ENCODE peak calls at places on chromosomes 5 and 9, in four cellular contexts. One of them, this sample, is unnamed.
A peak's percentile ranks its signal among the peaks of the same experiment; 100 is the strongest.

GRCh38 chr5:163567811-163568210 is 62.4 kb downstream of the MAT2B start:
- DNase-seq in C1 segment of cervical spinal cord: no peak
- DNase-seq in activated T-helper 1 cell treated with anti-CD3 and anti-CD28 coated beads, Interleukin-12 subunit alpha, Interleukin-12 subunit beta, Interleukin-2, Interleukin-4 antibody, amounts not matched to agents 30 ng/mL and 10 ng/mL and 1 ng/mL, durations not matched to agents 14 hours and 24 hours and 36 hours: no peak
- DNase-seq in CD4-positive, alpha-beta memory T cell: no peak
- DNase-seq in this sample: no peak

GRCh38 chr5:114176356-114176755 is 185.5 kb upstream of the KCNN2 start:
- DNase-seq in C1 segment of cervical spinal cord: no peak
- DNase-seq in activated T-helper 1 cell treated with anti-CD3 and anti-CD28 coated beads, Interleukin-12 subunit alpha, Interleukin-12 subunit beta, Interleukin-2, Interleukin-4 antibody, amounts not matched to agents 30 ng/mL and 10 ng/mL and 1 ng/mL, durations not matched to agents 14 hours and 24 hours and 36 hours: no peak
- DNase-seq in CD4-positive, alpha-beta memory T cell: no peak
- DNase-seq in this sample: no peak

GRCh38 chr5:135509995-135510394 is 25.8 kb downstream of the NEUROG1 start:
- DNase-seq in C1 segment of cervical spinal cord: no peak
- DNase-seq in activated T-helper 1 cell treated with anti-CD3 and anti-CD28 coated beads, Interleukin-12 subunit alpha, Interleukin-12 subunit beta, Interleukin-2, Interleukin-4 antibody, amounts not matched to agents 30 ng/mL and 10 ng/mL and 1 ng/mL, durations not matched to agents 14 hours and 24 hours and 36 hours: no peak
- DNase-seq in CD4-positive, alpha-beta memory T cell: no peak
- DNase-seq in this sample: no peak

GRCh38 chr9:34710023-34710422 is at the start of gene CCL21:
- DNase-seq in C1 segment of cervical spinal cord: no peak
- DNase-seq in activated T-helper 1 cell treated with anti-CD3 and anti-CD28 coated beads, Interleukin-12 subunit alpha, Interleukin-12 subunit beta, Interleukin-2, Interleukin-4 antibody, amounts not matched to agents 30 ng/mL and 10 ng/mL and 1 ng/mL, durations not matched to agents 14 hours and 24 hours and 36 hours: no peak
- DNase-seq in CD4-positive, alpha-beta memory T cell: no peak
- DNase-seq in this sample: no peak

GRCh38 chr5:132437604-132438275 is 52.8 kb downstream of the IRF1 start:
- DNase-seq in C1 segment of cervical spinal cord: no peak
- DNase-seq in activated T-helper 1 cell treated with anti-CD3 and anti-CD28 coated beads, Interleukin-12 subunit alpha, Interleukin-12 subunit beta, Interleukin-2, Interleukin-4 antibody, amounts not matched to agents 30 ng/mL and 10 ng/mL and 1 ng/mL, durations not matched to agents 14 hours and 24 hours and 36 hours: peak; percentile 47
- DNase-seq in CD4-positive, alpha-beta memory T cell: peak; percentile 49
- DNase-seq in this sample: peak; percentile 19

GRCh38 chr5:127076730-127077129 is 3.4 kb upstream of the C5orf63 start:
- DNase-seq in C1 segment of cervical spinal cord: no peak
- DNase-seq in activated T-helper 1 cell treated with anti-CD3 and anti-CD28 coated beads, Interleukin-12 subunit alpha, Interleukin-12 subunit beta, Interleukin-2, Interleukin-4 antibody, amounts not matched to agents 30 ng/mL and 10 ng/mL and 1 ng/mL, durations not matched to agents 14 hours and 24 hours and 36 hours: no peak
- DNase-seq in CD4-positive, alpha-beta memory T cell: no peak
- DNase-seq in this sample: no peak

GRCh38 chr5:102678267-102679058 is 76.6 kb upstream of the PAM start:
- DNase-seq in C1 segment of cervical spinal cord: no peak
- DNase-seq in activated T-helper 1 cell treated with anti-CD3 and anti-CD28 coated beads, Interleukin-12 subunit alpha, Interleukin-12 subunit beta, Interleukin-2, Interleukin-4 antibody, amounts not matched to agents 30 ng/mL and 10 ng/mL and 1 ng/mL, durations not matched to agents 14 hours and 24 hours and 36 hours: no peak
- DNase-seq in CD4-positive, alpha-beta memory T cell: no peak
- DNase-seq in this sample: no peak

GRCh38 chr5:55427157-55427556 is 107.6 kb downstream of the PLPP1 start:
- DNase-seq in C1 segment of cervical spinal cord: no peak
- DNase-seq in activated T-helper 1 cell treated with anti-CD3 and anti-CD28 coated beads, Interleukin-12 subunit alpha, Interleukin-12 subunit beta, Interleukin-2, Interleukin-4 antibody, amounts not matched to agents 30 ng/mL and 10 ng/mL and 1 ng/mL, durations not matched to agents 14 hours and 24 hours and 36 hours: no peak
- DNase-seq in CD4-positive, alpha-beta memory T cell: no peak
- DNase-seq in this sample: peak; percentile 8

GRCh38 chr9:136107155-136107952 is 11.3 kb downstream of the TMEM250 start:
- DNase-seq in C1 segment of cervical spinal cord: no peak
- DNase-seq in activated T-helper 1 cell treated with anti-CD3 and anti-CD28 coated beads, Interleukin-12 subunit alpha, Interleukin-12 subunit beta, Interleukin-2, Interleukin-4 antibody, amounts not matched to agents 30 ng/mL and 10 ng/mL and 1 ng/mL, durations not matched to agents 14 hours and 24 hours and 36 hours: peak; percentile 28
- DNase-seq in CD4-positive, alpha-beta memory T cell: peak; percentile 46
- DNase-seq in this sample: no peak

GRCh38 chr9:61668846-61669245 is 479.0 kb downstream of the SPATA31A7 start:
- DNase-seq in C1 segment of cervical spinal cord: no peak
- DNase-seq in activated T-helper 1 cell treated with anti-CD3 and anti-CD28 coated beads, Interleukin-12 subunit alpha, Interleukin-12 subunit beta, Interleukin-2, Interleukin-4 antibody, amounts not matched to agents 30 ng/mL and 10 ng/mL and 1 ng/mL, durations not matched to agents 14 hours and 24 hours and 36 hours: no peak
- DNase-seq in CD4-positive, alpha-beta memory T cell: no peak
- DNase-seq in this sample: no peak

GRCh38 chr9:5493597-5494511 is 16.5 kb upstream of the PDCD1LG2 start:
- DNase-seq in C1 segment of cervical spinal cord: no peak
- DNase-seq in activated T-helper 1 cell treated with anti-CD3 and anti-CD28 coated beads, Interleukin-12 subunit alpha, Interleukin-12 subunit beta, Interleukin-2, Interleukin-4 antibody, amounts not matched to agents 30 ng/mL and 10 ng/mL and 1 ng/mL, durations not matched to agents 14 hours and 24 hours and 36 hours: peak; percentile 20
- DNase-seq in CD4-positive, alpha-beta memory T cell: no peak
- DNase-seq in this sample: no peak

GRCh38 chr5:137071526-137071925 is 427.6 kb downstream of the SPOCK1 start:
- DNase-seq in C1 segment of cervical spinal cord: no peak
- DNase-seq in activated T-helper 1 cell treated with anti-CD3 and anti-CD28 coated beads, Interleukin-12 subunit alpha, Interleukin-12 subunit beta, Interleukin-2, Interleukin-4 antibody, amounts not matched to agents 30 ng/mL and 10 ng/mL and 1 ng/mL, durations not matched to agents 14 hours and 24 hours and 36 hours: no peak
- DNase-seq in CD4-positive, alpha-beta memory T cell: no peak
- DNase-seq in this sample: no peak

GRCh38 chr5:568061-568781 is 43.9 kb upstream of the CEP72 start:
- DNase-seq in C1 segment of cervical spinal cord: no peak
- DNase-seq in activated T-helper 1 cell treated with anti-CD3 and anti-CD28 coated beads, Interleukin-12 subunit alpha, Interleukin-12 subunit beta, Interleukin-2, Interleukin-4 antibody, amounts not matched to agents 30 ng/mL and 10 ng/mL and 1 ng/mL, durations not matched to agents 14 hours and 24 hours and 36 hours: no peak
- DNase-seq in CD4-positive, alpha-beta memory T cell: no peak
- DNase-seq in this sample: no peak

GRCh38 chr9:100066539-100066938 is 32.3 kb downstream of the ERP44 start:
- DNase-seq in C1 segment of cervical spinal cord: no peak
- DNase-seq in activated T-helper 1 cell treated with anti-CD3 and anti-CD28 coated beads, Interleukin-12 subunit alpha, Interleukin-12 subunit beta, Interleukin-2, Interleukin-4 antibody, amounts not matched to agents 30 ng/mL and 10 ng/mL and 1 ng/mL, durations not matched to agents 14 hours and 24 hours and 36 hours: no peak
- DNase-seq in CD4-positive, alpha-beta memory T cell: no peak
- DNase-seq in this sample: no peak

GRCh38 chr5:121968910-121969607 is 7.3 kb downstream of the SRFBP1 start:
- DNase-seq in C1 segment of cervical spinal cord: no peak
- DNase-seq in activated T-helper 1 cell treated with anti-CD3 and anti-CD28 coated beads, Interleukin-12 subunit alpha, Interleukin-12 subunit beta, Interleukin-2, Interleukin-4 antibody, amounts not matched to agents 30 ng/mL and 10 ng/mL and 1 ng/mL, durations not matched to agents 14 hours and 24 hours and 36 hours: no peak
- DNase-seq in CD4-positive, alpha-beta memory T cell: no peak
- DNase-seq in this sample: no peak

GRCh38 chr5:664343-664993 is 28.7 kb downstream of the TPPP start:
- DNase-seq in C1 segment of cervical spinal cord: no peak
- DNase-seq in activated T-helper 1 cell treated with anti-CD3 and anti-CD28 coated beads, Interleukin-12 subunit alpha, Interleukin-12 subunit beta, Interleukin-2, Interleukin-4 antibody, amounts not matched to agents 30 ng/mL and 10 ng/mL and 1 ng/mL, durations not matched to agents 14 hours and 24 hours and 36 hours: no peak
- DNase-seq in CD4-positive, alpha-beta memory T cell: no peak
- DNase-seq in this sample: no peak

GRCh38 chr5:111548992-111549649 is 36.8 kb upstream of the STARD4 start:
- DNase-seq in C1 segment of cervical spinal cord: no peak
- DNase-seq in activated T-helper 1 cell treated with anti-CD3 and anti-CD28 coated beads, Interleukin-12 subunit alpha, Interleukin-12 subunit beta, Interleukin-2, Interleukin-4 antibody, amounts not matched to agents 30 ng/mL and 10 ng/mL and 1 ng/mL, durations not matched to agents 14 hours and 24 hours and 36 hours: no peak
- DNase-seq in CD4-positive, alpha-beta memory T cell: no peak
- DNase-seq in this sample: no peak

GRCh38 chr5:143213851-143214363 is 189.6 kb downstream of the NR3C1 start:
- DNase-seq in C1 segment of cervical spinal cord: no peak
- DNase-seq in activated T-helper 1 cell treated with anti-CD3 and anti-CD28 coated beads, Interleukin-12 subunit alpha, Interleukin-12 subunit beta, Interleukin-2, Interleukin-4 antibody, amounts not matched to agents 30 ng/mL and 10 ng/mL and 1 ng/mL, durations not matched to agents 14 hours and 24 hours and 36 hours: no peak
- DNase-seq in CD4-positive, alpha-beta memory T cell: no peak
- DNase-seq in this sample: no peak

GRCh38 chr9:121852241-121852640 is 200.8 kb downstream of the DAB2IP start:
- DNase-seq in C1 segment of cervical spinal cord: no peak
- DNase-seq in activated T-helper 1 cell treated with anti-CD3 and anti-CD28 coated beads, Interleukin-12 subunit alpha, Interleukin-12 subunit beta, Interleukin-2, Interleukin-4 antibody, amounts not matched to agents 30 ng/mL and 10 ng/mL and 1 ng/mL, durations not matched to agents 14 hours and 24 hours and 36 hours: no peak
- DNase-seq in CD4-positive, alpha-beta memory T cell: no peak
- DNase-seq in this sample: no peak

GRCh38 chr5:149345892-149346222 is 558 bp downstream of the GRPEL2 start:
- DNase-seq in C1 segment of cervical spinal cord: no peak
- DNase-seq in activated T-helper 1 cell treated with anti-CD3 and anti-CD28 coated beads, Interleukin-12 subunit alpha, Interleukin-12 subunit beta, Interleukin-2, Interleukin-4 antibody, amounts not matched to agents 30 ng/mL and 10 ng/mL and 1 ng/mL, durations not matched to agents 14 hours and 24 hours and 36 hours: no peak
- DNase-seq in CD4-positive, alpha-beta memory T cell: no peak
- DNase-seq in this sample: no peak

GRCh38 chr5:41087461-41087860 is 16.3 kb upstream of the MROH2B start:
- DNase-seq in C1 segment of cervical spinal cord: no peak
- DNase-seq in activated T-helper 1 cell treated with anti-CD3 and anti-CD28 coated beads, Interleukin-12 subunit alpha, Interleukin-12 subunit beta, Interleukin-2, Interleukin-4 antibody, amounts not matched to agents 30 ng/mL and 10 ng/mL and 1 ng/mL, durations not matched to agents 14 hours and 24 hours and 36 hours: no peak
- DNase-seq in CD4-positive, alpha-beta memory T cell: no peak
- DNase-seq in this sample: no peak

GRCh38 chr9:10045598-10045997 is 567.2 kb downstream of the PTPRD start:
- DNase-seq in C1 segment of cervical spinal cord: no peak
- DNase-seq in activated T-helper 1 cell treated with anti-CD3 and anti-CD28 coated beads, Interleukin-12 subunit alpha, Interleukin-12 subunit beta, Interleukin-2, Interleukin-4 antibody, amounts not matched to agents 30 ng/mL and 10 ng/mL and 1 ng/mL, durations not matched to agents 14 hours and 24 hours and 36 hours: no peak
- DNase-seq in CD4-positive, alpha-beta memory T cell: no peak
- DNase-seq in this sample: no peak

GRCh38 chr5:142316051-142316450 is 8.8 kb downstream of the SPRY4 start:
- DNase-seq in C1 segment of cervical spinal cord: no peak
- DNase-seq in activated T-helper 1 cell treated with anti-CD3 and anti-CD28 coated beads, Interleukin-12 subunit alpha, Interleukin-12 subunit beta, Interleukin-2, Interleukin-4 antibody, amounts not matched to agents 30 ng/mL and 10 ng/mL and 1 ng/mL, durations not matched to agents 14 hours and 24 hours and 36 hours: no peak
- DNase-seq in CD4-positive, alpha-beta memory T cell: peak; percentile 39
- DNase-seq in this sample: no peak

This sample was measured in caudate nucleus.